ENCODE peak calls at places on chromosomes 2 and 18, in four cellular contexts. K is hepatocyte, Z is GM23338, U is GM23248. S is an unnamed sample. For H3K9me2, the result is how much of the 10 kb centered on the place peaks cover.

GRCh38 chr2:239309398-239310245 is 91.2 kb downstream of the HDAC4 start:
- DNase-seq in K (no peak), Z (no peak), U (no peak), S (no peak)

GRCh38 chr18:2529154-2529553 is 42.2 kb downstream of the METTL4 start:
- DNase-seq in Z (peak), U (no peak), K (no peak), S (no peak)

GRCh38 chr2:176494949-176495353 is 225.7 kb downstream of the MTX2 start:
- DNase-seq in K (no peak), Z (no peak), U (peak), S (no peak)

GRCh38 chr2:111897924-111898702 is at the start of gene MERTK:
- DNase-seq in U (peak), Z (peak), K (peak), S (peak)

GRCh38 chr2:233084488-233084887 is 24.3 kb downstream of the INPP5D start:
- DNase-seq in U (no peak), Z (no peak), K (no peak), S (peak)

GRCh38 chr2:223688094-223688835 is 86.1 kb upstream of the SCG2 start:
- DNase-seq in Z (peak), K (peak), U (no peak), S (no peak)

GRCh38 chr2:74671479-74671878 is 17.4 kb downstream of the SEMA4F start:
- DNase-seq in K (no peak), U (peak), Z (no peak), S (no peak)

GRCh38 chr2:135095591-135095990 is 43.5 kb downstream of the RAB3GAP1 start:
- DNase-seq in K (no peak), Z (no peak), U (no peak), S (peak)

GRCh38 chr2:120939595-120940318 is 204.1 kb downstream of the GLI2 start:
- DNase-seq in U (peak), K (peak), Z (no peak), S (no peak)

GRCh38 chr2:128370468-128371247 is 52.0 kb upstream of the HS6ST1 start:
- DNase-seq in U (no peak), Z (no peak), K (no peak), S (no peak)

GRCh38 chr2:128368437-128369125 is 49.9 kb upstream of the HS6ST1 start:
- DNase-seq in Z (no peak), K (no peak), U (no peak), S (no peak)

GRCh38 chr2:128367601-128368359 is 49.1 kb upstream of the HS6ST1 start:
- DNase-seq in U (no peak), Z (no peak), K (no peak), S (no peak)

GRCh38 chr2:128369626-128370467 is 51.2 kb upstream of the HS6ST1 start:
- DNase-seq in U (no peak), Z (no peak), K (no peak), S (no peak)

DNA sequence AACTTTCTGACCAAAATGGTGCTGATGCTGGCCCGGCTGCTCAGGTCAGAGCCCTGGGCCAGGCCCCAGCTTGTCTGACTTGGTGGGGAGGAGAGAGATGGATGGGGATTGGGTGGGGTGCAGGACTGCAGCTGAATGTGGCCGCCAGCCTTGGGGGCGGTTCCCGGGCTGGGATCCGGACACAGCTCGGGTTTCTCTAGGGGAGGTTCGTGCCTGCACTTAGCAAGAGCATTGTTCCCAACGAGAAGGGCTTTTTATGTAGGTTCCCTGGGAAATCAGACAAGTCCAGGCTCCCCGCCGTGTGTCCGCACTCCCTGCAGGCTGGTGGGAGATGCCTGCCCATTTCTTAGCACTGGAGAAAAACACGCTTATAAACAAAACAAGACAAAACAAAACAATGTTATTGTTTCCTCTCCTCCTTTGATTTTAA is 50.5 kb upstream of the HS6ST1 start:
- DNase-seq in U (peak), Z (peak), K (no peak), S (no peak)
- TF ChIP-seq EZH2phosphoT487 in U (no peak), Z (no peak), K (no peak), S (no peak)

GRCh38 chr2:118521960-118522359 is 325.5 kb downstream of the EN1 start:
- DNase-seq in K (no peak), Z (no peak), U (no peak), S (no peak)
- H3K9me2 ChIP-seq in K (under half), Z (under half), U (under half), S (under half)

GRCh38 chr18:48892146-48892855 is 58.5 kb downstream of the SMAD7 start:
- DNase-seq in U (no peak), Z (no peak), K (no peak), S (no peak)

GRCh38 chr18:48889981-48890735 is 60.6 kb downstream of the SMAD7 start:
- DNase-seq in K (no peak), U (no peak), Z (no peak), S (no peak)

GRCh38 chr18:48893061-48893558 is 57.7 kb downstream of the SMAD7 start:
- DNase-seq in Z (no peak), K (no peak), U (no peak), S (no peak)

GRCh38 chr18:48893559-48894265 is 57.1 kb downstream of the SMAD7 start:
- DNase-seq in U (no peak), K (no peak), Z (no peak), S (no peak)

DNA sequence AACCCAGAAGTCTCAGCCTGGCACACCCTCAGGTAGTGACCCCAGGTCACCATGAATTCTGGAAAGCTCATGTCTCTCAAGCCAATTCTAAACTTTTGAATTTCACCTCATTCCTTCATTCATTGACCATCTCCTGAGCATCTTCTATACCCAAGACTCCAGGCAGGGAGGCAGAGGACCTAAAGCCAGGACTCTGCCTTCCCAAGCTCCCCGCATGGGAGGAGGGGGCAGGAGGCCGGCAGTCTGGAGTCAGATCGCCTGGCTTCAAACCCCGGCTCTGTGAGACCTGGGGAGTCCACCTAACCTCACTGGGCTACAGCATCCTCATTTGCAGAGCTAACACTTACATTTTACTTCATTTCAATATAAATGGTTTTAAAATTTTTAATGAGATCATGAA is 59.0 kb downstream of the SMAD7 start:
- DNase-seq in K (no peak), Z (no peak), U (no peak), S (no peak)
- TF ChIP-seq EZH2phosphoT487 in K (no peak), Z (no peak), U (no peak), S (no peak)

GRCh38 chr18:37287601-37288000 is 278.0 kb downstream of the CELF4 start:
- DNase-seq in Z (no peak), K (no peak), U (no peak), S (no peak)

GRCh38 chr18:37284260-37284659 is 281.3 kb downstream of the CELF4 start:
- DNase-seq in Z (no peak), K (no peak), U (no peak), S (no peak)

GRCh38 chr18:37294951-37295350 is 270.6 kb downstream of the CELF4 start:
- DNase-seq in Z (peak), K (peak), U (peak), S (no peak)

GRCh38 chr18:37286801-37287200 is 278.8 kb downstream of the CELF4 start:
- DNase-seq in K (no peak), U (no peak), Z (no peak), S (no peak)

GRCh38 chr18:37289423-37289822 is 276.2 kb downstream of the CELF4 start:
- DNase-seq in K (no peak), Z (no peak), U (no peak), S (no peak)
- H3K9me2 ChIP-seq in K (under half), Z (under half), U (under half), S (under half)

DNA sequence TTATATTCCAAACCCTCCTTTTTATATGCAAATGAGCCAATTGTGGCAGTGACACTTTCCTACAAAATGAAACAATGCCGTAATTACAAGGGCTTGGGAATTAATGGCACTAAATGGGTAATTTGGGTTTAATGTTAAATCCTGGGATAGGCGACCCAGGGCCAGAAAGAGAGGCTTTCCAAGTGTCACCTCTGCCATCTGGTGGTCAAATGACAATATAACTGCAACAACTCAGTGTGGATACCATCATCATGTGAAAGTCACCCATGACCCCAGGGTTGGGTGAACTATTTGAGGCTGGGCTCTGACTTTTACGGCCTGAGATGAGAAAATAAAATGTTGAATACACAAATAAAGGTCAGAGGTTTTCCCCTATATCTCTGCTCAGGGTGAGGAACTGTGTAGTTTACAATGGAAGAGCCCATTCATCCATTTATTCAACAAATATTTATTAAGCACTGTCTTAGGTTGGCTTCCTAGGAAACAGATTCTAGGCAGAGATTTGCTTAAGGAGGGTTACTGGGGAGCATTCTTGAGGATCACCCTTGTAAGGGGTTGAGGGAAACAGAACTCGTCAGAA is 13.6 kb upstream of the THADA start:
- DNase-seq in U (peak), K (peak), Z (peak), S (peak)
- TF ChIP-seq EZH2phosphoT487 in U (no peak), K (no peak), Z (no peak), S (no peak)

GRCh38 chr2:173124441-173124840 is 48.8 kb downstream of the MAP3K20 start:
- DNase-seq in Z (no peak), K (no peak), U (peak), S (no peak)
- H3K9me2 ChIP-seq in Z (under half), K (under half), U (under half), S (under half)

GRCh38 chr18:76252880-76253279 is 242.2 kb downstream of the ZNF516 start:
- DNase-seq in Z (peak), U (peak), K (no peak), S (peak)
- TF ChIP-seq EZH2phosphoT487 in Z (no peak), U (no peak), K (no peak), S (no peak)

GRCh38 chr2:64013053-64013452 is 6.2 kb downstream of the VPS54 start:
- DNase-seq in K (no peak), Z (no peak), U (no peak), S (no peak)

GRCh38 chr2:64008434-64009009 is 10.7 kb downstream of the VPS54 start:
- DNase-seq in Z (no peak), K (no peak), U (no peak), S (no peak)

GRCh38 chr2:64015386-64015785 is 3.8 kb downstream of the VPS54 start:
- DNase-seq in Z (no peak), U (no peak), K (no peak), S (no peak)

GRCh38 chr2:64014628-64015027 is 4.6 kb downstream of the VPS54 start:
- DNase-seq in K (no peak), Z (no peak), U (no peak), S (no peak)

DNA sequence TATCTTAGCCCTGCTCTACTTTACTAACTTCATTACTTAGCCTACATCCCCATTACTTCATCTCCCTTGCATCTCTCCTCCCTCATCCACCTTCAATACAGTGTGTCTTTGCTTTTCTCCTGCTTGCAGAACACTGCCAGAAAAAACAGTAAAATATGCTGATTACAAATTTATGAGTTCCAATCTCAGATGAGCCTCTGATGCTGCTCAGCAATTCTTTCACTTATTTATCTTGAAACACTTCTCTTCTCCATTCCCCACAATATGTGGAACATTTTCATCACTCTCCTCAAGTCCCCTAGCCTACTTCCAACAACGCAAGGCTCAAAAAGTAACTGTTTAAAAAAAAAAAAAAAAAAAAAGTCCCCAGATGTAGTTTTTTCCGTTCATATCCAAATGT is 7.1 kb downstream of the VPS54 start:
- DNase-seq in U (no peak), Z (no peak), K (no peak), S (no peak)
- H3K9me2 ChIP-seq in U (under half), Z (under half), K (under half), S (under half)